ENCODE peak calls at places on chromosomes 3 and 15, in eight cellular contexts. U is H7; D is choroid plexus epithelial cell; W is EL; F is activated CD8-positive, alpha-beta memory T cell treated with anti-CD3 and anti-CD28 coated beads, Interleukin-2, amount 50 U/mL, for 4 hours; Y is GM04504; P is NCI-H2081; R is anterior cingulate cortex. X is an unnamed sample.

GRCh38 chr15:40471778-40472130 is 970 bp downstream of the CHST14 start:
- DNase-seq in U (peak), Y (no peak), W (peak), R (no peak), D (peak), F (peak), P (no peak), X (no peak)

GRCh38 chr3:24286405-24286804 is 208.2 kb downstream of the THRB start:
- DNase-seq in R (no peak), F (no peak), U (no peak), W (no peak), Y (no peak), D (no peak), P (no peak), X (no peak)

GRCh38 chr3:134155456-134155855 is 95.2 kb downstream of the RYK start:
- DNase-seq in W (no peak), U (no peak), D (no peak), Y (no peak), R (no peak), P (peak), F (no peak), X (no peak)

GRCh38 chr15:45555914-45556608 is 31.1 kb upstream of the BLOC1S6 start:
- DNase-seq in W (no peak), P (no peak), Y (no peak), R (no peak), F (no peak), U (no peak), D (no peak), X (peak)

GRCh38 chr15:60208708-60209107 is 189.1 kb downstream of the ANXA2 start:
- DNase-seq in P (peak), Y (no peak), W (no peak), R (no peak), D (peak), F (no peak), U (no peak), X (no peak)

GRCh38 chr3:155603302-155603701 is 141.6 kb downstream of the PLCH1 start:
- DNase-seq in Y (no peak), R (no peak), P (peak), W (no peak), F (no peak), U (no peak), D (no peak), X (no peak)

GRCh38 chr15:94677202-94677790 is 445.9 kb downstream of the MCTP2 start:
- DNase-seq in U (no peak), R (no peak), W (no peak), F (no peak), D (no peak), P (peak), Y (no peak), X (no peak)

GRCh38 chr3:62888180-62888579 is 13.0 kb upstream of the CADPS start:
- DNase-seq in W (no peak), Y (no peak), D (no peak), P (no peak), F (no peak), U (peak), R (no peak), X (no peak)

GRCh38 chr3:133038089-133038730 is at the start of gene TMEM108:
- DNase-seq in R (peak), P (peak), U (peak), W (peak), D (peak), Y (no peak), F (no peak), X (no peak)

GRCh38 chr15:63402498-63403253 is 21.0 kb upstream of the CA12 start:
- DNase-seq in R (no peak), F (no peak), P (peak), D (peak), Y (peak), W (peak), U (peak), X (peak)

GRCh38 chr3:156180077-156180476 is 59.7 kb downstream of the KCNAB1 start:
- DNase-seq in P (no peak), W (peak), F (no peak), Y (no peak), D (no peak), R (no peak), U (no peak), X (no peak)

GRCh38 chr3:195727596-195728195 is 6.9 kb downstream of the MUC20 start:
- DNase-seq in P (no peak), D (no peak), F (no peak), R (no peak), U (no peak), W (no peak), Y (no peak), X (no peak)

GRCh38 chr3:9976736-9977709 is 9.6 kb downstream of the EMC3 start:
- DNase-seq in U (no peak), Y (peak), D (peak), F (no peak), W (peak), R (no peak), P (peak), X (no peak)

GRCh38 chr15:68304611-68305337 is 27.2 kb downstream of the FEM1B start:
- DNase-seq in U (peak), P (no peak), W (no peak), R (no peak), F (no peak), Y (no peak), D (no peak), X (no peak)

GRCh38 chr3:111241960-111242359 is 170.3 kb downstream of the NECTIN3 start:
- DNase-seq in P (no peak), W (no peak), R (no peak), D (no peak), F (no peak), U (no peak), Y (no peak), X (no peak)

GRCh38 chr3:114418724-114419543 is 125.1 kb downstream of the TIGIT start:
- DNase-seq in Y (peak), D (peak), R (no peak), P (peak), U (peak), F (no peak), W (peak), X (peak)

GRCh38 chr3:59680916-59681315 is 631.1 kb upstream of the CFAP20DC start:
- DNase-seq in W (no peak), F (no peak), Y (no peak), R (no peak), P (no peak), U (no peak), D (no peak), X (no peak)

GRCh38 chr3:53092942-53093341 is 37.3 kb downstream of the RFT1 start:
- DNase-seq in P (no peak), F (no peak), W (no peak), U (no peak), Y (no peak), R (no peak), D (peak), X (no peak)

GRCh38 chr3:141114816-141115458 is 63.8 kb downstream of the SPSB4 start:
- DNase-seq in U (peak), F (no peak), Y (no peak), W (no peak), D (no peak), P (no peak), R (no peak), X (no peak)

GRCh38 chr3:32255345-32255744 is 16.9 kb downstream of the CMTM8 start:
- DNase-seq in U (no peak), F (no peak), P (no peak), D (no peak), W (no peak), R (no peak), Y (no peak), X (no peak)

GRCh38 chr3:192841428-192841827 is 76.2 kb downstream of the MB21D2 start:
- DNase-seq in R (no peak), F (no peak), U (no peak), D (no peak), P (no peak), Y (no peak), W (no peak), X (no peak)

GRCh38 chr15:88191806-88192165 is 64.8 kb downstream of the NTRK3 start:
- DNase-seq in U (no peak), Y (no peak), W (no peak), P (no peak), D (no peak), R (no peak), F (no peak), X (no peak)

X was measured in GM12865.